ENCODE peak calls at places on chromosomes 1 and 21, in nine cellular contexts. One of them, this sample, is unnamed.

GRCh38 chr1:199113265-199113869 is 474.5 kb downstream of the PTPRC start:
- DNase-seq in NT2/D1: peak; percentile 61
- DNase-seq in endodermal cell: peak; percentile 87
- DNase-seq in adipocyte: peak; percentile 70
- DNase-seq in PC-9: no peak
- DNase-seq in cortex of kidney: no peak
- DNase-seq in dorsolateral prefrontal cortex: no peak
- DNase-seq in head of caudate nucleus: peak; percentile 81
- DNase-seq in omental fat pad: no peak
- DNase-seq in this sample: peak; percentile 77

GRCh38 chr21:29078884-29079765 is 5.7 kb upstream of the CCT8 start:
- DNase-seq in adipocyte: no peak
- DNase-seq in cortex of kidney: no peak
- DNase-seq in endodermal cell: no peak
- DNase-seq in omental fat pad: no peak
- DNase-seq in head of caudate nucleus: peak; percentile 35
- DNase-seq in dorsolateral prefrontal cortex: no peak
- DNase-seq in NT2/D1: no peak
- DNase-seq in PC-9: no peak
- DNase-seq in this sample: no peak

GRCh38 chr1:16231331-16232315 is 5.4 kb downstream of the CPLANE2 start:
- DNase-seq in dorsolateral prefrontal cortex: no peak
- DNase-seq in head of caudate nucleus: no peak
- DNase-seq in endodermal cell: no peak
- DNase-seq in NT2/D1: no peak
- DNase-seq in cortex of kidney: no peak
- DNase-seq in omental fat pad: no peak
- DNase-seq in adipocyte: no peak
- DNase-seq in PC-9: no peak
- DNase-seq in this sample: no peak

GRCh38 chr1:77900687-77901293 is 12.4 kb downstream of the NEXN start:
- DNase-seq in PC-9: peak; percentile 60
- DNase-seq in omental fat pad: no peak
- DNase-seq in cortex of kidney: no peak
- DNase-seq in NT2/D1: peak; percentile 69
- DNase-seq in head of caudate nucleus: peak; percentile 33
- DNase-seq in dorsolateral prefrontal cortex: no peak
- DNase-seq in adipocyte: peak; percentile 70
- DNase-seq in endodermal cell: peak; percentile 75
- DNase-seq in this sample: peak; percentile 50

GRCh38 chr1:8503842-8504241 is 185.9 kb downstream of the SLC45A1 start:
- DNase-seq in omental fat pad: no peak
- DNase-seq in dorsolateral prefrontal cortex: no peak
- DNase-seq in endodermal cell: no peak
- DNase-seq in cortex of kidney: no peak
- DNase-seq in NT2/D1: no peak
- DNase-seq in PC-9: no peak
- DNase-seq in adipocyte: no peak
- DNase-seq in head of caudate nucleus: no peak
- DNase-seq in this sample: no peak

GRCh38 chr1:111620412-111620971 is 903 bp downstream of the RAP1A start:
- DNase-seq in NT2/D1: peak; percentile 5
- DNase-seq in omental fat pad: no peak
- DNase-seq in cortex of kidney: no peak
- DNase-seq in head of caudate nucleus: no peak
- DNase-seq in endodermal cell: no peak
- DNase-seq in adipocyte: peak; percentile 39
- DNase-seq in PC-9: no peak
- DNase-seq in dorsolateral prefrontal cortex: no peak
- DNase-seq in this sample: no peak

GRCh38 chr1:13737388-13737787 is 37.4 kb downstream of the PRDM2 start:
- DNase-seq in adipocyte: no peak
- DNase-seq in omental fat pad: no peak
- DNase-seq in NT2/D1: no peak
- DNase-seq in endodermal cell: no peak
- DNase-seq in PC-9: no peak
- DNase-seq in dorsolateral prefrontal cortex: no peak
- DNase-seq in head of caudate nucleus: no peak
- DNase-seq in cortex of kidney: no peak
- DNase-seq in this sample: no peak

GRCh38 chr1:8586438-8586837 is 231.0 kb downstream of the RERE start:
- DNase-seq in adipocyte: no peak
- DNase-seq in NT2/D1: no peak
- DNase-seq in omental fat pad: no peak
- DNase-seq in head of caudate nucleus: no peak
- DNase-seq in dorsolateral prefrontal cortex: no peak
- DNase-seq in PC-9: no peak
- DNase-seq in endodermal cell: no peak
- DNase-seq in cortex of kidney: no peak
- DNase-seq in this sample: no peak

GRCh38 chr1:189619682-189620332 is 857.9 kb downstream of the BRINP3 start:
- DNase-seq in endodermal cell: no peak
- DNase-seq in head of caudate nucleus: no peak
- DNase-seq in adipocyte: peak; percentile 86
- DNase-seq in omental fat pad: no peak
- DNase-seq in NT2/D1: no peak
- DNase-seq in PC-9: peak; percentile 81
- DNase-seq in dorsolateral prefrontal cortex: no peak
- DNase-seq in cortex of kidney: no peak
- DNase-seq in this sample: no peak

This sample was measured in midbrain.